ENCODE peak calls at places on chromosomes 6 and 20, in four cellular contexts. V is CD4-positive, alpha-beta T cell; Z is astrocyte; O is nephron progenitor cell. N is an unnamed sample.

GRCh38 chr20:41476446-41476845 is 109.8 kb upstream of the EMILIN3 start:
- DNase-seq in V (no peak), O (no peak), Z (no peak), N (no peak)

GRCh38 chr20:37251836-37252477 is 9.7 kb downstream of the GHRH start:
- DNase-seq in Z (no peak), O (no peak), V (no peak), N (no peak)

GRCh38 chr6:41625442-41625841 is 12.8 kb upstream of the MDFI start:
- DNase-seq in V (no peak), O (no peak), Z (no peak), N (no peak)

GRCh38 chr20:49647509-49647908 is 66.2 kb downstream of the B4GALT5 start:
- DNase-seq in O (no peak), Z (peak), V (no peak), N (no peak)

GRCh38 chr6:108203189-108204119 is 37.6 kb downstream of the NR2E1 start:
- DNase-seq in Z (no peak), O (no peak), V (no peak), N (peak)

GRCh38 chr6:42225419-42225818 is 7.8 kb upstream of the MRPS10 start:
- DNase-seq in Z (no peak), V (no peak), O (no peak), N (no peak)

GRCh38 chr6:71886184-71887005 is at the start of gene RIMS1:
- DNase-seq in V (no peak), Z (peak), O (peak), N (peak)

GRCh38 chr20:46955601-46956556 is 61.2 kb downstream of the EYA2 start:
- DNase-seq in V (no peak), Z (no peak), O (no peak), N (no peak)

GRCh38 chr6:81446509-81446908 is 306.0 kb downstream of the TENT5A start:
- DNase-seq in O (no peak), V (no peak), Z (no peak), N (no peak)

GRCh38 chr6:169774347-169774746 is 22.9 kb downstream of the ERMARD start:
- DNase-seq in Z (no peak), O (no peak), V (no peak), N (no peak)

GRCh38 chr20:14832630-14833029 is 495.2 kb upstream of the FLRT3 start:
- DNase-seq in Z (no peak), V (no peak), O (no peak), N (peak)

GRCh38 chr6:39698789-39699188 is 26.4 kb downstream of the KIF6 start:
- DNase-seq in O (no peak), Z (no peak), V (no peak), N (no peak)

GRCh38 chr20:58715709-58716475 is 23.3 kb downstream of the NPEPL1 start:
- DNase-seq in O (no peak), V (no peak), Z (no peak), N (no peak)

GRCh38 chr6:105326838-105327745 is 75.8 kb downstream of the PREP start:
- DNase-seq in Z (peak), O (no peak), V (no peak), N (no peak)

GRCh38 chr20:46375771-46376170 is 30.6 kb downstream of the ELMO2 start:
- DNase-seq in O (no peak), V (no peak), Z (peak), N (no peak)

DNA sequence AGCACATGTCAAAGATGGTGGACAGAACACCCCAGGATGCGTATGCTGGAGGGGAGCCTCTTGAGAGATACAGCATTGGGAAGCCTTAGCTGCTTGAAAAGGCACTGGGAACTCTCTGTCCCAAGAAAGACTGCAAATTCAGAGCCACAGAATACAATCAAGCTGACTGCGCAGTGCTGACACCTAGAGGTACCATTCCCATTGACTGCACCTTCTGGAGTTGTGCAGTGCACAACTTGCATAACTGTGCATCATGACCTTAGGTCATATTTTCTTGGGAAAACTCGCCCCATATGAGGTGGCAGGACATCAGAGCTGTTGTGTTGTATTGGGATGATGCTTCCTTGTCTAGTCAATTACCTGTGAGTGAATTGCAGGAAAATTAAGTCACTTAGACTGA is 646.5 kb upstream of the NOX3 start:
- DNase-seq in V (no peak), O (no peak), Z (no peak), N (no peak)
- TF ChIP-seq CTCF in V (no peak), O (peak), Z (no peak), N (no peak)

GRCh38 chr20:57242414-57242813 is 24.0 kb downstream of the BMP7 start:
- DNase-seq in O (no peak), V (no peak), Z (no peak), N (no peak)

GRCh38 chr20:57244221-57244585 is 22.2 kb downstream of the BMP7 start:
- DNase-seq in Z (no peak), O (no peak), V (no peak), N (no peak)

GRCh38 chr20:57244627-57245214 is 21.7 kb downstream of the BMP7 start:
- DNase-seq in V (no peak), Z (no peak), O (no peak), N (no peak)

GRCh38 chr20:57241592-57241991 is 24.8 kb downstream of the BMP7 start:
- DNase-seq in O (no peak), V (no peak), Z (no peak), N (no peak)

DNA sequence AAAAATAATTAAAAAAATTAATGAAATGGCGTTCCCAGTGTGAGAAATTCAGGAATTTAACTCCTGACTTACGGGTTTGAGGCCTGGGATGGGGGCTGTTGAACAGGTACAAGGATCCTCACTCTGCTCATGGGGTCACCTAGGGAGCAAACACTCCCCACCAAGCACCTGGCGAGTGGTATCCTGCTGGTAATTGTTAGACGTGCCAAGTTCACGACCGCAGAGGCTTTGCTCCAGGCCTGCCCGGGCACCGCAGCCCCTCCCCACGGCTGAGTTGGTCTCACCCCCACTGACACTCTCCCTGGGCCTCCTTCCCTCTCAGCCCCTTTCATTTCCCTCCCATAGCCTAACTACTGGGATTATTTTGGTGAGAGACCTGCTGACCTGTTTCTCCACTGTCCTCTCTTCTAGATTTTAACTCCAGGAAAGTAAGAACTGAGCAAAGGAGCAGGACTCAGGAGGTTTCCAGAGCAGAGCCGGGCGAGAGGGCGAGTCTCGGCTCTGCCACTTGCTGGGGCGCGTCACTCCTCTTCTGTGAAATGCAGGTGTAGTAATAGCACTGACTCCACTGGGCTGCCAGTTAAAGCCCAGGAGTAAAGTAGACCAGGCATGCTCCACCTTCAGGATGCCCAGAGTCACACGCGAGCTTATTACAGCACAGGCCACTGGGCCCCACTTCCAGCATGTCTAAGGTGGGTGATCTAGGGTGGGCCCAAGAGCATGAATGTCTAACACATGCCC is 22.8 kb downstream of the BMP7 start:
- DNase-seq in O (no peak), Z (no peak), V (no peak), N (no peak)
- TF ChIP-seq CTCF in O (no peak), Z (no peak), V (no peak), N (no peak)

GRCh38 chr6:2790588-2790987 is 25.4 kb downstream of the WRNIP1 start:
- DNase-seq in V (no peak), Z (no peak), O (no peak), N (no peak)
- TF ChIP-seq CTCF in V (no peak), Z (no peak), O (no peak), N (no peak)

GRCh38 chr20:61159940-61160688 is 91.9 kb upstream of the CDH4 start:
- DNase-seq in Z (no peak), O (no peak), V (no peak), N (no peak)

GRCh38 chr20:61162506-61162905 is 89.6 kb upstream of the CDH4 start:
- DNase-seq in V (no peak), O (no peak), Z (no peak), N (no peak)

GRCh38 chr20:61163027-61163426 is 89.0 kb upstream of the CDH4 start:
- DNase-seq in Z (no peak), O (no peak), V (no peak), N (no peak)

GRCh38 chr20:61157301-61157700 is 94.8 kb upstream of the CDH4 start:
- DNase-seq in O (no peak), V (no peak), Z (no peak), N (no peak)

GRCh38 chr20:61161649-61162210 is 90.3 kb upstream of the CDH4 start:
- DNase-seq in O (no peak), Z (no peak), V (no peak), N (no peak)
- TF ChIP-seq CTCF in O (no peak), Z (no peak), V (no peak), N (no peak)

DNA sequence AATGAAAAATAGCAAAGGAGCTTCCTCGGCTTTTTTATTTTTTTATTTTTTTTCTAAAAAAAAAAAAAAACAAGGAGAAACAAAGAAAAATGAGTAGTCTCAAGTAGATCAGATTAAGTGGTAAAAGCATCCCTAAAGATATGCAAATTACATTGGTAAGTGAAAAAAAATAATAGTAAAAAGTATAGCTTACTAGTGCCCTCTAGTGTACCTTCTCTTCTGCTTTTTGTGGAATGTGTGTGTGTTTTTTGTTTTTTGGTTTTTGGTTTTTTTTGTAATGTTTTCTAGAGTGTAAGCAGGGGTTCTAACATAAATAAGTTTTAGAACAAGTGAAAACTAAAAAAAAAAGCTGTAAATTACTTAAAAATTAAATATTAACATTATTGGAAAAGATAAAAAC is 1062.0 kb downstream of the HACE1 start:
- DNase-seq in Z (no peak), O (no peak), V (no peak), N (no peak)
- TF ChIP-seq CTCF in Z (peak), O (peak), V (no peak), N (peak)

GRCh38 chr6:101395345-101395744 is 1.8 kb downstream of the GRIK2 start:
- DNase-seq in V (no peak), Z (no peak), O (no peak), N (no peak)
- TF ChIP-seq CTCF in V (no peak), Z (peak), O (no peak), N (no peak)

DNA sequence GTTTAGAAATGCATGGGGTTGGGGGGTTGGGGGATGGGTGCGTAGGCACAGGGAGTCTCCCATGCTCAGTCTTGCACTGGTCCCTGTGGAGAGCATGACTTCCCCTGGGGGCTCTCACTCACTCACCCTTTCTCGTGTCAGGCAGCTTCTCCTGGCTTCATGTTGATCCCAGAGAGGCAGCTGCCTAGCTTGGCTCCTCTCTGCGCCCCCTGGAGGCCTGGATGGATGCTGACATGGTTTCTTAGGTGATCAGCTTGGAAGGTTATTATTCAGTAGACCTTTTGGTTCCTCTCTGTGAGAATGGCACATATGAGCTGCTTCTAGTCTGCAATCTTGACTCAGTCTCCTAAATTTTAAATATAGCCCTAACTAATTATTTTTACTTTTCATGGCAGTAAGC is 109.3 kb upstream of the FAM83B start:
- DNase-seq in Z (no peak), O (peak), V (no peak), N (peak)
- TF ChIP-seq CTCF in Z (no peak), O (no peak), V (no peak), N (peak)

GRCh38 chr6:84346372-84346771 is 118.9 kb upstream of the CEP162 start:
- DNase-seq in Z (no peak), O (no peak), V (no peak), N (no peak)
- TF ChIP-seq CTCF in Z (peak), O (no peak), V (no peak), N (no peak)

DNA sequence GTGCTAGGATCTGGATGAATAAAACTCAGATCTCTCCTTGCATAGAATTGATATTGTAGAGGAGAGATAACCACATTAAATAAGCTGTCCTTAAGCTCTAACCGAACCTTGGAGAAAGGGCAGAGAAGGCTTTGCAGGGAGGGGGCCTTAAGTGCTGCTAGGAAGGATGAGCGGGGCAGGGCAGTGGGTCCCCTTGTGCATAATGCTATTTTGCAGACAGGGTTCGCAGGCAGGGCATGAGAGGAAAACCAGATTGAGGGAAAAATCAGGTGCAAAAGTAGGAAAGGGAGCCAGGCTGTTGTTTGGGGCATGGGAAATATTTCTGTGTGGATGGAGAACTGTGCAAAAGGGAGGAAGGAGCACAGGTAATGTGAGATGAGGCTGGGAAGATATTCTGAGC is 383.0 kb upstream of the JARID2 start:
- DNase-seq in Z (no peak), O (no peak), V (no peak), N (no peak)
- TF ChIP-seq CTCF in Z (no peak), O (no peak), V (no peak), N (no peak)

N was measured in GM20000.